ENCODE peak calls at places on chromosomes 3 and 15, in four cellular contexts. S is GM12878, M is K562, B is HepG2. U is an unnamed sample.

GRCh38 chr15:78977091-78977571 is 32.3 kb upstream of the CTSH start:
- DNase-seq in S (peak), M (no peak), B (no peak), U (no peak)

GRCh38 chr3:139202226-139202958 is 141.4 kb upstream of the MRPS22 start:
- DNase-seq in S (no peak), M (peak), B (peak), U (no peak)

GRCh38 chr3:113263020-113263419 is 51.7 kb downstream of the BOC start:
- DNase-seq in S (no peak), M (no peak), B (no peak), U (no peak)

GRCh38 chr15:66462630-66463029 is 34.9 kb downstream of the SNAPC5 start:
- DNase-seq in S (no peak), M (no peak), B (no peak), U (no peak)

GRCh38 chr15:94324835-94325767 is 93.7 kb downstream of the MCTP2 start:
- DNase-seq in S (no peak), M (no peak), B (no peak), U (no peak)

GRCh38 chr15:67824900-67825879 is at the start of gene SKOR1:
- DNase-seq in S (no peak), M (peak), B (no peak), U (no peak)

GRCh38 chr15:73989001-73989798 is 2.9 kb downstream of the STOML1 start:
- DNase-seq in S (no peak), M (no peak), B (no peak), U (no peak)

GRCh38 chr15:34065941-34066340 is 26.9 kb upstream of the AVEN start:
- DNase-seq in S (no peak), M (no peak), B (no peak), U (no peak)

GRCh38 chr15:89444855-89445254 is 51.5 kb downstream of the RHCG start:
- DNase-seq in S (no peak), M (no peak), B (no peak), U (no peak)

GRCh38 chr3:104066658-104067057 is 1300.1 kb upstream of the ALCAM start:
- DNase-seq in S (no peak), M (no peak), B (no peak), U (no peak)

GRCh38 chr3:194688207-194688711 is 2.6 kb downstream of the FAM43A start:
- DNase-seq in S (no peak), M (no peak), B (peak), U (no peak)

GRCh38 chr3:151146071-151146730 is 56.8 kb downstream of the GPR171 start:
- DNase-seq in S (peak), M (peak), B (peak), U (peak)

GRCh38 chr3:385151-385550 is 188.6 kb downstream of the CHL1 start:
- DNase-seq in S (no peak), M (no peak), B (no peak), U (no peak)

GRCh38 chr15:87633471-87633870 is 623.1 kb downstream of the NTRK3 start:
- DNase-seq in S (no peak), M (no peak), B (no peak), U (no peak)

GRCh38 chr15:63948971-63949370 is 97.3 kb downstream of the DAPK2 start:
- DNase-seq in S (no peak), M (no peak), B (no peak), U (no peak)

GRCh38 chr3:47747558-47747957 is 34.1 kb downstream of the SMARCC1 start:
- DNase-seq in S (no peak), M (no peak), B (no peak), U (no peak)

GRCh38 chr3:120145498-120146285 is 51.4 kb upstream of the GSK3B start:
- DNase-seq in S (no peak), M (no peak), B (no peak), U (no peak)

GRCh38 chr3:120450261-120450913 is 405 bp downstream of the FSTL1 start:
- DNase-seq in S (no peak), M (no peak), B (no peak), U (peak)

GRCh38 chr15:62153228-62153627 is 11.9 kb downstream of the C2CD4B start:
- DNase-seq in S (no peak), M (no peak), B (no peak), U (no peak)

GRCh38 chr3:195096484-195097330 is 174.3 kb downstream of the XXYLT1 start:
- DNase-seq in S (no peak), M (no peak), B (no peak), U (no peak)

GRCh38 chr15:40731034-40731433 is 24.0 kb downstream of the RMDN3 start:
- DNase-seq in S (no peak), M (no peak), B (no peak), U (no peak)

GRCh38 chr15:23401627-23402026 is 45.4 kb downstream of the GOLGA6L2 start:
- DNase-seq in S (no peak), M (no peak), B (no peak), U (no peak)

GRCh38 chr15:68054658-68055223 is 626 bp downstream of the PIAS1 start:
- DNase-seq in S (no peak), M (peak), B (peak), U (peak)

GRCh38 chr15:80455668-80456442 is 51.7 kb downstream of the ARNT2 start:
- DNase-seq in S (peak), M (peak), B (peak), U (peak)

GRCh38 chr3:114558271-114558670 is 264.4 kb downstream of the TIGIT start:
- DNase-seq in S (no peak), M (no peak), B (no peak), U (no peak)

GRCh38 chr15:99117563-99118257 is 12.8 kb downstream of the SYNM start:
- DNase-seq in S (no peak), M (no peak), B (no peak), U (no peak)

GRCh38 chr15:36172970-36173369 is 406.5 kb upstream of the CDIN1 start:
- DNase-seq in S (no peak), M (no peak), B (no peak), U (no peak)

GRCh38 chr3:120469440-120470415 is 18.9 kb upstream of the FSTL1 start:
- DNase-seq in S (no peak), M (no peak), B (no peak), U (no peak)

GRCh38 chr3:195914648-195915473 is 6.5 kb upstream of the TNK2 start:
- DNase-seq in S (peak), M (peak), B (peak), U (peak)

GRCh38 chr3:137792633-137793271 is 28.6 kb downstream of the SOX14 start:
- DNase-seq in S (no peak), M (peak), B (peak), U (peak)

GRCh38 chr3:14929310-14930070 is 17.9 kb upstream of the NR2C2 start:
- DNase-seq in S (no peak), M (no peak), B (no peak), U (no peak)

GRCh38 chr15:66833803-66834202 is 131.8 kb downstream of the SMAD6 start:
- DNase-seq in S (no peak), M (no peak), B (no peak), U (no peak)

GRCh38 chr3:15007681-15008141 is 57.4 kb downstream of the MRPS25 start:
- DNase-seq in S (no peak), M (no peak), B (no peak), U (no peak)

GRCh38 chr3:63911901-63912767 is at the start of gene SCAANT1:
- DNase-seq in S (no peak), M (peak), B (peak), U (peak)
- TF ChIP-seq FOXK2 in S (no peak), M (no peak), B (no peak), U (no peak)

DNA sequence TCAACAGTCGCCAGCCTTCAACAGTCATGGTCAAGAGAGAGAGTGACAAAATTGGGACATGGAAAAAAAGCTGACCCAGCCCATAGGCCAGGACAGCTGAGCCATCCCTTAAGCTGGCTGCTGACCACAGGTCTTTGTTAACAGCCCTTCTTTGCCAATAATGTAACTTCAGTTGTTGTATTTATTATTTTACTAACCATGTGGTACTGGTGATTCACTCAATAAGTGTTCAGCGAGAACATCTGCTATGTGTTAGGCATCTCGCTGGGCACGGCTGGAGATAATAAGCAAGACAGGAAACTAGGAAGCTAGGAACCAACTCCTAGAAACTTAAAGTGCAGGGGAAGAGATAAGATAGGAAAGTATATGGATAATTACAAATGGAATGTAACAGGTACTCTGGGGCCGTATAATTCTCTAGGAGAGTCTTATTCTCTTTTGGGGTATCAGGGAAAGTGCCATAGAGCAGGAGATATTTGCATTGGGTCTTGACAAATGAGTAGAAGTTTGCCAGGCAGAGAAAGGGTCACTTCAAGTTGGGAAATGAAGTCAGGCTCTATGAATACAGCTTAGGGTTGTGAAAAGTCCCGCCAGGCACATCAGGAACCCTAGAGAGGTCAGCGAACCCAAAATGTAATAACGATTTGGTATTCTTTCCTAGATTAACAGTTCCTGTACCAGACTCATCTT is 84.0 kb upstream of the TRA2B start:
- DNase-seq in S (no peak), M (no peak), B (no peak), U (no peak)
- TF ChIP-seq BHLHE40 in S (no peak), M (no peak), B (no peak), U (no peak)

GRCh38 chr3:125212509-125213372 is at the start of gene SLC12A8:
- DNase-seq in S (no peak), M (no peak), B (no peak), U (no peak)

GRCh38 chr3:125214738-125215137 is 2.2 kb upstream of the SLC12A8 start:
- DNase-seq in S (no peak), M (no peak), B (no peak), U (no peak)

GRCh38 chr3:125211523-125212095 is 939 bp downstream of the SLC12A8 start:
- DNase-seq in S (no peak), M (no peak), B (no peak), U (no peak)

GRCh38 chr3:125213946-125214542 is 1.5 kb upstream of the SLC12A8 start:
- DNase-seq in S (no peak), M (no peak), B (no peak), U (no peak)

GRCh38 chr3:125212096-125212508 is 446 bp downstream of the SLC12A8 start:
- DNase-seq in S (no peak), M (no peak), B (no peak), U (no peak)
- TF ChIP-seq FOXM1 in S (no peak), M (no peak), B (no peak), U (no peak)

GRCh38 chr3:27521179-27521871 is 37.1 kb upstream of the SLC4A7 start:
- DNase-seq in S (no peak), M (no peak), B (peak), U (no peak)
- TF ChIP-seq FOXK2 in S (no peak), M (no peak), B (no peak), U (no peak)

GRCh38 chr3:99126291-99126690 is 224.8 kb upstream of the DCBLD2 start:
- DNase-seq in S (no peak), M (no peak), B (no peak), U (no peak)
- TF ChIP-seq BHLHE40 in S (no peak), M (no peak), B (no peak), U (no peak)